ENCODE peak calls at places on chromosomes 16 and 17, in ten cellular contexts. O is HFF-Myc; I is uterus; F is stimulated activated CD4-positive, alpha-beta T cell treated with anti-CD3 and anti-CD28 coated beads, Interleukin-15, amount 100 ng/mL, for 24 hours; N is H9; Z is activated naive CD4-positive, alpha-beta T cell treated with anti-CD3 and anti-CD28 coated beads for 36 hours; G is NCI-H774; Q is neuronal stem cell; P is T-helper 17 cell; E is CD8-positive, alpha-beta T cell. A is an unnamed sample.

GRCh38 chr17:6753006-6753445 is 2.8 kb upstream of the XAF1 start:
- DNase-seq in I (peak), O (peak), P (no peak), G (no peak), N (peak), F (peak), Z (peak), E (peak), Q (peak), A (peak)

GRCh38 chr17:17041018-17041521 is 1.2 kb upstream of the MPRIP start:
- DNase-seq in P (no peak), F (no peak), I (no peak), O (no peak), Q (no peak), Z (no peak), G (no peak), N (no peak), E (no peak), A (no peak)

GRCh38 chr17:79117905-79118487 is 43.4 kb downstream of the ENGASE start:
- DNase-seq in G (no peak), O (no peak), N (no peak), E (no peak), F (no peak), I (no peak), Q (no peak), Z (no peak), P (no peak), A (no peak)

GRCh38 chr17:146546-146945 is 9.2 kb downstream of the SCGB1C2 start:
- DNase-seq in E (no peak), N (no peak), O (no peak), P (no peak), I (peak), Q (no peak), Z (no peak), F (no peak), G (no peak), A (no peak)

GRCh38 chr17:45200701-45201100 is 21.0 kb upstream of the FMNL1 start:
- DNase-seq in G (no peak), F (no peak), O (no peak), Q (no peak), I (no peak), E (no peak), P (no peak), Z (no peak), N (peak), A (no peak)

GRCh38 chr17:6786618-6787017 is 10.6 kb downstream of the FBXO39 start:
- DNase-seq in F (no peak), Z (no peak), E (no peak), N (no peak), Q (no peak), I (no peak), O (peak), G (no peak), P (no peak), A (no peak)

GRCh38 chr16:8567355-8568230 is 22.7 kb downstream of the TMEM114 start:
- DNase-seq in P (peak), G (peak), E (peak), Z (peak), O (peak), N (peak), Q (peak), I (peak), F (peak), A (peak)

GRCh38 chr17:81009124-81009523 is 17.5 kb downstream of the CHMP6 start:
- DNase-seq in E (no peak), Q (no peak), I (no peak), Z (no peak), O (no peak), G (no peak), P (no peak), F (no peak), N (no peak), A (no peak)

GRCh38 chr16:31114468-31114867 is 3.0 kb upstream of the KAT8 start:
- DNase-seq in E (no peak), O (no peak), I (no peak), Z (no peak), P (no peak), G (no peak), Q (no peak), F (no peak), N (no peak), A (no peak)

GRCh38 chr16:28155293-28155692 is 56.5 kb downstream of the XPO6 start:
- DNase-seq in P (no peak), Q (no peak), O (no peak), I (no peak), G (peak), Z (no peak), F (no peak), E (no peak), N (no peak), A (no peak)

GRCh38 chr16:77564791-77565390 is 130.1 kb upstream of the ADAMTS18 start:
- DNase-seq in Q (no peak), O (no peak), P (no peak), E (no peak), G (no peak), N (no peak), F (no peak), Z (no peak), I (no peak), A (no peak)

GRCh38 chr16:25253322-25253721 is 4.3 kb downstream of the ZKSCAN2 start:
- DNase-seq in N (no peak), Q (no peak), P (no peak), E (no peak), O (no peak), G (no peak), I (no peak), Z (no peak), F (no peak), A (no peak)

GRCh38 chr17:67619555-67619954 is 98.2 kb upstream of the NOL11 start:
- DNase-seq in Q (no peak), Z (no peak), P (no peak), I (no peak), F (no peak), O (no peak), N (no peak), G (no peak), E (no peak), A (peak)

A was measured in DND-41.